ENCODE peak calls at places on chromosomes 7 and 10, in nine cellular contexts. B is CD8-positive, alpha-beta T cell; Z is mammary epithelial cell; N is aorta; M is astrocyte; D is small intestine; O is mesendoderm; I is effector memory CD4-positive, alpha-beta T cell; S is OCI-LY7. T is an unnamed sample. For H3K4me1, the result is how much of the 10 kb centered on the place peaks cover.

GRCh38 chr7:141444956-141445355 is 106.3 kb upstream of the AGK start:
- DNase-seq in S (no peak), M (no peak), B (no peak), D (no peak), N (no peak), I (no peak), O (peak), Z (no peak), T (no peak)

GRCh38 chr7:32221056-32221455 is 150.8 kb upstream of the PDE1C start:
- DNase-seq in O (no peak), D (no peak), N (no peak), B (no peak), I (no peak), Z (no peak), M (no peak), S (no peak), T (no peak)

GRCh38 chr10:77287647-77288120 is 349.9 kb downstream of the KCNMA1 start:
- DNase-seq in N (no peak), Z (no peak), M (no peak), O (peak), I (no peak), B (no peak), S (no peak), D (peak), T (no peak)

GRCh38 chr10:98536551-98536950 is 89.8 kb upstream of the HPS1 start:
- DNase-seq in I (no peak), S (no peak), O (no peak), M (no peak), D (no peak), N (no peak), Z (peak), B (no peak), T (no peak)

GRCh38 chr7:2471396-2471795 is 4.8 kb downstream of the GRIFIN start:
- DNase-seq in D (no peak), M (no peak), Z (peak), I (no peak), S (no peak), B (no peak), N (peak), O (peak), T (no peak)

GRCh38 chr10:123100030-123100762 is 35.6 kb upstream of the HMX3 start:
- DNase-seq in O (peak), M (no peak), Z (no peak), S (no peak), B (no peak), N (no peak), I (no peak), D (no peak), T (no peak)

GRCh38 chr7:33128631-33128989 is 754 bp upstream of the BBS9 start:
- DNase-seq in D (no peak), S (no peak), O (no peak), I (no peak), N (no peak), B (no peak), Z (no peak), M (no peak), T (no peak)

GRCh38 chr10:111439034-111439842 is 362.4 kb downstream of the ADRA2A start:
- DNase-seq in D (no peak), I (no peak), Z (peak), O (no peak), B (no peak), N (no peak), M (no peak), S (no peak), T (no peak)

GRCh38 chr7:21526448-21526847 is 16.4 kb upstream of the DNAH11 start:
- DNase-seq in N (no peak), M (no peak), I (no peak), B (no peak), O (no peak), S (no peak), Z (no peak), D (no peak), T (no peak)

GRCh38 chr7:94173436-94173835 is 169.3 kb upstream of the BET1 start:
- DNase-seq in N (no peak), S (no peak), B (no peak), O (no peak), Z (no peak), I (no peak), M (no peak), D (no peak), T (no peak)

GRCh38 chr7:53500076-53500475 is 464.6 kb downstream of the POM121L12 start:
- DNase-seq in Z (peak), I (no peak), B (no peak), D (no peak), O (peak), N (no peak), S (no peak), M (no peak), T (no peak)

GRCh38 chr10:108049668-108050067 is 885.2 kb upstream of the SORCS1 start:
- DNase-seq in B (no peak), N (no peak), O (no peak), D (no peak), I (no peak), S (no peak), M (no peak), Z (peak), T (no peak)

GRCh38 chr10:12902135-12902572 is 99.4 kb downstream of the CCDC3 start:
- DNase-seq in S (peak), N (no peak), D (peak), Z (peak), M (peak), I (peak), O (peak), B (peak), T (peak)

GRCh38 chr10:27661511-27662286 is 83.9 kb downstream of the MKX start:
- DNase-seq in S (no peak), I (no peak), Z (peak), D (no peak), O (no peak), N (no peak), M (peak), B (no peak), T (no peak)

GRCh38 chr7:149050941-149051340 is 22.6 kb upstream of the PDIA4 start:
- DNase-seq in I (no peak), Z (peak), O (no peak), M (peak), N (no peak), B (no peak), S (no peak), D (no peak), T (no peak)

GRCh38 chr10:124265776-124266467 is 152.8 kb downstream of the OAT start:
- DNase-seq in I (no peak), M (no peak), Z (no peak), O (no peak), N (no peak), S (no peak), D (no peak), B (no peak), T (no peak)

GRCh38 chr10:92068900-92069299 is 145.3 kb downstream of the BTAF1 start:
- DNase-seq in O (no peak), Z (peak), B (no peak), I (no peak), M (peak), D (no peak), N (no peak), S (no peak), T (no peak)

GRCh38 chr7:40885503-40885902 is 750.7 kb downstream of the SUGCT start:
- DNase-seq in I (no peak), O (no peak), Z (peak), M (peak), D (no peak), S (no peak), B (no peak), N (no peak), T (no peak)

GRCh38 chr7:85274452-85274851 is 87.6 kb upstream of the SEMA3D start:
- DNase-seq in O (peak), D (no peak), S (no peak), Z (no peak), I (no peak), M (no peak), N (no peak), B (no peak), T (no peak)

GRCh38 chr7:132333301-132333700 is 243.0 kb downstream of the PLXNA4 start:
- DNase-seq in M (no peak), O (no peak), D (no peak), B (no peak), S (no peak), Z (no peak), N (no peak), I (no peak), T (no peak)

GRCh38 chr10:65234261-65234660 is 1691.6 kb upstream of the LRRTM3 start:
- DNase-seq in D (no peak), Z (peak), S (no peak), O (no peak), B (no peak), M (no peak), I (no peak), N (no peak), T (no peak)

GRCh38 chr10:3482200-3482993 is 302.6 kb downstream of the KLF6 start:
- DNase-seq in Z (peak), O (peak), I (no peak), M (peak), N (peak), B (no peak), S (peak), D (peak), T (no peak)

GRCh38 chr7:29224726-29225125 is 30.2 kb downstream of the CHN2 start:
- DNase-seq in N (no peak), I (no peak), S (no peak), B (no peak), Z (peak), O (no peak), D (no peak), M (peak), T (no peak)

GRCh38 chr7:84714765-84715164 is 472.1 kb downstream of the SEMA3D start:
- DNase-seq in I (no peak), M (no peak), D (no peak), Z (no peak), O (peak), B (no peak), N (no peak), S (no peak), T (no peak)

GRCh38 chr10:112353046-112353445 is 20.9 kb upstream of the ACSL5 start:
- DNase-seq in M (no peak), N (no peak), I (no peak), Z (no peak), D (no peak), B (no peak), S (no peak), O (no peak), T (no peak)

GRCh38 chr7:47331179-47331565 is 250.7 kb downstream of the TNS3 start:
- DNase-seq in M (no peak), B (no peak), Z (no peak), D (no peak), N (no peak), I (no peak), S (no peak), O (no peak), T (no peak)

GRCh38 chr7:95730493-95731280 is 41.7 kb upstream of the DYNC1I1 start:
- DNase-seq in I (no peak), O (no peak), D (no peak), M (no peak), B (no peak), N (no peak), S (no peak), Z (no peak), T (no peak)

GRCh38 chr10:107855933-107856332 is 691.4 kb upstream of the SORCS1 start:
- DNase-seq in D (no peak), N (no peak), S (no peak), I (no peak), B (no peak), Z (peak), O (no peak), M (no peak), T (no peak)

GRCh38 chr10:114181971-114182370 is 2.8 kb downstream of the TDRD1 start:
- DNase-seq in B (no peak), I (no peak), D (peak), O (no peak), S (no peak), N (no peak), M (no peak), Z (no peak), T (no peak)

GRCh38 chr10:62025901-62026879 is 124.7 kb downstream of the ARID5B start:
- DNase-seq in D (no peak), B (no peak), M (peak), Z (peak), O (no peak), I (no peak), N (no peak), S (no peak), T (no peak)

GRCh38 chr7:139034855-139035587 is 821 bp downstream of the ZC3HAV1L start:
- DNase-seq in N (peak), I (no peak), M (peak), S (no peak), O (peak), B (no peak), D (peak), Z (peak), T (no peak)

GRCh38 chr7:45451636-45452035 is 122.5 kb upstream of the ADCY1 start:
- DNase-seq in N (no peak), Z (peak), B (no peak), O (no peak), S (no peak), D (no peak), I (no peak), M (peak), T (no peak)

GRCh38 chr7:27677912-27678612 is 15.4 kb upstream of the HIBADH start:
- DNase-seq in N (no peak), M (peak), Z (peak), S (no peak), B (no peak), I (no peak), O (peak), D (peak), T (no peak)

GRCh38 chr10:94036664-94037033 is 42.9 kb downstream of the PLCE1 start:
- DNase-seq in S (no peak), I (no peak), N (no peak), D (no peak), O (no peak), B (no peak), Z (no peak), M (no peak), T (no peak)

GRCh38 chr7:18520450-18521235 is 25.1 kb downstream of the HDAC9 start:
- DNase-seq in Z (peak), D (no peak), O (no peak), I (no peak), N (no peak), M (peak), S (peak), B (no peak), T (no peak)

GRCh38 chr10:123720536-123720935 is 54.4 kb downstream of the GPR26 start:
- DNase-seq in S (no peak), I (no peak), M (no peak), D (no peak), Z (no peak), N (no peak), O (no peak), B (no peak), T (no peak)

GRCh38 chr7:135317676-135318326 is 84.2 kb downstream of the STRA8 start:
- DNase-seq in I (no peak), Z (no peak), D (peak), O (no peak), S (no peak), B (no peak), M (no peak), N (peak), T (no peak)

GRCh38 chr10:73768881-73769280 is 13.0 kb upstream of the CHCHD1 start:
- DNase-seq in I (peak), Z (no peak), S (peak), B (peak), D (no peak), O (no peak), M (no peak), N (no peak), T (peak)

DNA sequence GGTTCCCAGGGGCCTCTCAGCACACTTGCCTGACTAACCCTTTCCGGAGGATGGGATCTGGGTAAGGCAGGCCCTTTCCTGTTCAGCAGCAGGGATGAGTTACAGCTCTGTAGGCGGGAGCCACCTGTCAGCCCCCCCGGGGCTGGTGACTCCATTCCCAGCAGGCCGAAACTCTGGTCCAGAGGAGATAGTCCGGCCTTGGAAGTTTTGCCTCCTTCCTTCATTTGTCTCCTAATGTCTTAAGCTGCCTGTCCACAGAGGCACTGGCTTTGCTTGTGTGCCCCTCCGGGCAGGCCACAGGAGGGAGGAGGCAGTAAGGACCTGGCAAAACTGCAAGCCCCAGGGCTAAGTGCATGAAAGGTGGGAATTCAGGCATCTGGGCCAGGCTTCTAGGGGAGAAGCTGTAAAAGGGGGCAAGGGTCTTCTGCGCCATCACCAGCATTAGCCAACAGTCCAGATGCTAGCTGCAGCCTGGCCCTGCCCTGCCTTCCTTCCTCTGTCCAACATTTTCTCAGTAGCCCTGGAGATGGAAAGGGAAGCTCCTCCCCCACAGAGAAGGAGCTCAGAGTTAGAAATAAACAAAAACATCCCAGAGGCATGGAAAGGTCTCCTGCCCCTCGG is 1.2 kb downstream of the ADIRF start:
- DNase-seq in I (no peak), Z (peak), M (no peak), O (no peak), B (peak), N (no peak), D (peak), S (no peak), T (no peak)
- H3K27ac ChIP-seq in I (no peak), Z (peak), M (peak), O (no peak), B (no peak), N (peak), D (peak), S (no peak), T (no peak)

DNA sequence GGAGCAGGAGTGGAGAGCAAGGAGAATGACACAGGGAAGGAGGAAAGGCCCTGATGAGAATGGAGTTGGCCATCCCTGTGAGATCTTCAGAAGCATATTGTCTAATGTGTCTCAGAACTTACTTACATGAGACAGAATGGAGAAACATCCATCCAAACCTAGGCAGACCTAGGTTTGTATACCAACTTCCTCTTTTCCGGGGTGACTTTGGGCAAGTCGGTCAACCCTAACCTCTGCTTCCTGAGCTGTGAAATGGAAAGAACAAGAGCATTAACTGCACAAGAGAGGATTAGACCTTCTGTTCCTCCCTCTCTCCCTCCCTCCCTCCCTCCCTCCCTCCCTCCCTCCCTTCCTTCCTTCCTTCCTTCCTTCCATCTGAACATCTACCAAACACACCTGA is 4.5 kb downstream of the GHRHR start:
- DNase-seq in D (no peak), I (no peak), M (no peak), S (peak), B (no peak), O (no peak), N (no peak), Z (no peak), T (no peak)
- H3K4me1 ChIP-seq in D (under half), I (under half), M (under half), S (under half), B (under half), O (under half), N (under half), Z (under half), T (under half)

GRCh38 chr10:70094287-70094686 is 38.3 kb downstream of the AIFM2 start:
- DNase-seq in B (no peak), I (no peak), N (no peak), Z (no peak), S (no peak), D (no peak), M (no peak), O (no peak), T (no peak)

GRCh38 chr10:70090951-70091350 is 38.3 kb downstream of the MACROH2A2 start:
- DNase-seq in S (no peak), I (no peak), M (no peak), Z (no peak), N (no peak), D (no peak), B (no peak), O (no peak), T (no peak)

GRCh38 chr10:70096016-70096704 is 36.5 kb downstream of the AIFM2 start:
- DNase-seq in M (no peak), B (no peak), S (no peak), N (no peak), I (no peak), Z (no peak), D (no peak), O (no peak), T (no peak)

GRCh38 chr10:70092389-70092718 is 39.7 kb downstream of the MACROH2A2 start:
- DNase-seq in I (no peak), N (no peak), O (no peak), D (no peak), Z (no peak), B (no peak), S (no peak), M (no peak), T (no peak)

GRCh38 chr10:70093335-70093944 is 39.2 kb downstream of the AIFM2 start:
- DNase-seq in O (no peak), M (no peak), D (peak), N (no peak), Z (no peak), S (no peak), I (no peak), B (peak), T (peak)
- H3K4me3 ChIP-seq in O (no peak), M (no peak), D (no peak), N (no peak), Z (no peak), S (no peak), I (peak), B (peak), T (peak)

DNA sequence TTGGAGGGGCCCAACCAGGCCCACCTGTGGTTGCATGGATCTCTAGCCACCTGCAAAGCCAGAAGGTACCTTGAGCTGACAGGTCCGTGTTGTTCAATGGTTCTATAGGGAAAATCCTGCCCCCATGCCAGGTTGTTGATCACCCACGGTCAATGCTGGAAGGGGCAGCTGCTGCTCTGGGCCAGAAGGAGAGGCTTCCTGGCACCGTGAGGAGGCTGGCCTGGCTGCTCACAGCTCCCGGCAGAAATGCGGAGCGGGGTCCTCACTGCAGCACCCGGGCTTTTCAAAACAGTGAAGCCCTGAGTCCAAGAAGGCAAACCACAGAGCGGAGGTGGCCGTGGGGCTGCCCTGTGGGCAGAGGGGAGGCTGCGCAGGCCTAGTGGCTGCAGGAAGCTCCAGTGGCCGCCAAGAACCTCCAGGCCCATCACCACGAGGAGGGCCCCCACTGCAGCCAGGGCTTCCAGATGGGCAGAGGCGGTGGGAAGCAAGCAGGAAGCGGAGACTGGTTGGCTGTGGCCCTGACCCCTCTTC is 25.0 kb upstream of the GPR146 start:
- DNase-seq in I (no peak), D (no peak), Z (no peak), B (no peak), S (no peak), O (no peak), N (no peak), M (no peak), T (no peak)
- H3K27ac ChIP-seq in I (no peak), D (no peak), Z (no peak), B (no peak), S (no peak), O (no peak), N (no peak), M (no peak), T (no peak)

GRCh38 chr10:89351402-89352038 is 23.7 kb downstream of the IFIT3 start:
- DNase-seq in Z (no peak), N (no peak), B (no peak), D (peak), O (no peak), I (no peak), S (no peak), M (peak), T (peak)

GRCh38 chr10:89352802-89353201 is 25.0 kb downstream of the IFIT3 start:
- DNase-seq in B (no peak), N (no peak), D (no peak), Z (no peak), I (no peak), M (peak), O (no peak), S (no peak), T (no peak)

GRCh38 chr10:89355373-89355772 is 22.5 kb upstream of the IFIT1B start:
- DNase-seq in M (peak), S (no peak), O (no peak), I (no peak), N (no peak), B (no peak), D (no peak), Z (peak), T (no peak)

GRCh38 chr10:89348458-89348857 is 20.7 kb downstream of the IFIT3 start:
- DNase-seq in D (no peak), B (no peak), N (no peak), Z (no peak), M (no peak), S (no peak), O (peak), I (no peak), T (no peak)

GRCh38 chr10:89352039-89352597 is 24.3 kb downstream of the IFIT3 start:
- DNase-seq in B (no peak), D (peak), I (no peak), S (no peak), Z (peak), N (peak), M (peak), O (peak), T (no peak)
- H3K4me1 ChIP-seq in B (under half), D (under half), I (under half), S (under half), Z (under half), N (under half), M (under half), O (under half), T (under half)

GRCh38 chr7:80380957-80381356 is 130.9 kb downstream of the GNAT3 start:
- DNase-seq in Z (no peak), I (no peak), S (no peak), B (no peak), D (no peak), M (no peak), N (no peak), O (no peak), T (no peak)
- H3K4me3 ChIP-seq in Z (no peak), I (no peak), S (no peak), B (no peak), D (no peak), M (no peak), N (no peak), O (no peak), T (no peak)